ENCODE peak calls at places on chromosomes 5 and 9, in four cellular contexts. P, G, M and F are unnamed samples.

GRCh38 chr9:22088372-22089063 is 79.4 kb upstream of the CDKN2B start:
- DNase-seq in P (no peak), M (no peak), G (no peak), F (no peak)

GRCh38 chr5:2748180-2748840 is 3.2 kb downstream of the IRX2 start:
- DNase-seq in G (peak; percentile 19), M (no peak), P (no peak), F (no peak)

GRCh38 chr5:151086905-151087360 is 6.1 kb upstream of the TNIP1 start:
- DNase-seq in M (no peak), P (peak; percentile 50), G (no peak), F (no peak)

GRCh38 chr5:16913187-16913839 is 22.8 kb downstream of the MYO10 start:
- DNase-seq in G (no peak), M (no peak), P (no peak), F (no peak)

GRCh38 chr5:67193479-67193878 is 3.1 kb downstream of the CD180 start:
- DNase-seq in P (no peak), M (no peak), G (no peak), F (peak; percentile 29)

GRCh38 chr5:67058998-67059746 is 137.4 kb downstream of the CD180 start:
- DNase-seq in M (no peak), G (peak; percentile 64), P (no peak), F (no peak)

GRCh38 chr5:10354048-10354872 is 765 bp downstream of the MARCHF6 start:
- DNase-seq in G (peak; percentile 53), M (peak; percentile 53), P (peak; percentile 7), F (peak; percentile 81)

GRCh38 chr5:112317866-112318265 is 101.2 kb downstream of the EPB41L4A start:
- DNase-seq in G (no peak), P (no peak), M (no peak), F (no peak)

GRCh38 chr5:96388186-96388585 is 44.9 kb downstream of the PCSK1 start:
- DNase-seq in M (no peak), G (no peak), P (no peak), F (peak; percentile 46)

GRCh38 chr9:100220936-100221335 is 121.9 kb downstream of the INVS start:
- DNase-seq in G (no peak), P (no peak), M (no peak), F (no peak)

GRCh38 chr5:91417219-91417618 is 34.1 kb upstream of the ARRDC3 start:
- DNase-seq in G (no peak), P (no peak), M (no peak), F (no peak)

GRCh38 chr5:64744914-64745313 is 23.6 kb downstream of the SREK1IP1 start:
- DNase-seq in G (peak; percentile 45), M (no peak), P (no peak), F (no peak)

GRCh38 chr5:149060325-149060724 is 2.5 kb downstream of the SH3TC2 start:
- DNase-seq in G (no peak), M (peak; percentile 27), P (no peak), F (peak; percentile 32)

GRCh38 chr9:106745876-106746275 is 117.1 kb upstream of the ZNF462 start:
- DNase-seq in G (no peak), P (no peak), M (no peak), F (no peak)

GRCh38 chr5:59813761-59814562 is 79.6 kb downstream of the PDE4D start:
- DNase-seq in G (peak; percentile 81), P (no peak), M (peak; percentile 86), F (peak; percentile 93)

GRCh38 chr9:93451762-93452709 is 551 bp downstream of the FAM120A start:
- DNase-seq in G (peak; percentile 51), M (peak; percentile 52), P (peak; percentile 31), F (peak; percentile 55)

GRCh38 chr5:50553560-50553984 is 112.5 kb upstream of the EMB start:
- DNase-seq in M (no peak), G (no peak), P (no peak), F (peak; percentile 16)

GRCh38 chr9:84261082-84261746 is 79.3 kb downstream of the SLC28A3 start:
- DNase-seq in M (peak; percentile 71), P (peak; percentile 11), G (peak; percentile 93), F (peak; percentile 81)

GRCh38 chr5:60287174-60287771 is 393.7 kb upstream of the PDE4D start:
- DNase-seq in G (peak; percentile 95), M (peak; percentile 83), P (no peak), F (peak; percentile 92)

GRCh38 chr5:3600106-3600997 is 4.7 kb downstream of the IRX1 start:
- DNase-seq in M (no peak), G (peak; percentile 81), P (no peak), F (no peak)